ENCODE peak calls at places on chromosomes 5 and 9, in seven cellular contexts. V, G, W, B, N, Z and E are unnamed samples.

GRCh38 chr5:98096155-98096554 is 677.3 kb upstream of the RGMB start:
- DNase-seq in V (no peak), G (no peak), W (no peak), B (no peak), N (no peak), Z (no peak), E (no peak)

GRCh38 chr9:84705128-84705527 is 35.6 kb downstream of the NTRK2 start:
- DNase-seq in V (no peak), G (no peak), W (no peak), B (no peak), N (no peak), Z (no peak), E (no peak)

GRCh38 chr9:113596616-113597320 is 133.2 kb downstream of the RGS3 start:
- DNase-seq in V (no peak), G (no peak), W (no peak), B (no peak), N (no peak), Z (no peak), E (no peak)

GRCh38 chr9:126704157-126704941 is 90.6 kb downstream of the LMX1B start:
- DNase-seq in V (peak; percentile 52), G (peak; percentile 62), W (peak; percentile 29), B (no peak), N (no peak), Z (no peak), E (no peak)

GRCh38 chr5:56983593-56984361 is 31.9 kb upstream of the MIER3 start:
- DNase-seq in V (no peak), G (peak; percentile 52), W (no peak), B (no peak), N (peak; percentile 54), Z (no peak), E (no peak)

GRCh38 chr5:96432245-96433065 is 593 bp downstream of the PCSK1 start:
- DNase-seq in V (peak; percentile 39), G (no peak), W (no peak), B (no peak), N (no peak), Z (no peak), E (no peak)

GRCh38 chr5:180090098-180090768 is 18.7 kb upstream of the RNF130 start:
- DNase-seq in V (peak; percentile 92), G (peak; percentile 80), W (peak; percentile 56), B (peak; percentile 80), N (peak; percentile 36), Z (no peak), E (no peak)

GRCh38 chr9:127083133-127083532 is 39.3 kb downstream of the ANGPTL2 start:
- DNase-seq in V (no peak), G (no peak), W (no peak), B (no peak), N (no peak), Z (no peak), E (no peak)

GRCh38 chr5:125668904-125669303 is 754.3 kb upstream of the GRAMD2B start:
- DNase-seq in V (no peak), G (no peak), W (no peak), B (peak; percentile 31), N (no peak), Z (no peak), E (no peak)

GRCh38 chr5:6359941-6360683 is 18.2 kb downstream of the MED10 start:
- DNase-seq in V (peak; percentile 46), G (no peak), W (no peak), B (no peak), N (no peak), Z (no peak), E (no peak)

GRCh38 chr9:13095056-13095455 is 184.4 kb downstream of the MPDZ start:
- DNase-seq in V (no peak), G (no peak), W (no peak), B (no peak), N (no peak), Z (no peak), E (peak; percentile 81)

GRCh38 chr9:122398371-122398924 is 27.6 kb downstream of the PTGS1 start:
- DNase-seq in V (no peak), G (no peak), W (no peak), B (no peak), N (no peak), Z (no peak), E (no peak)

GRCh38 chr9:93676310-93677054 is 100.1 kb downstream of the PHF2 start:
- DNase-seq in V (peak; percentile 10), G (no peak), W (no peak), B (no peak), N (no peak), Z (no peak), E (no peak)

GRCh38 chr9:114733814-114734213 is 51.8 kb upstream of the TEX48 start:
- DNase-seq in V (no peak), G (no peak), W (no peak), B (no peak), N (no peak), Z (no peak), E (no peak)

GRCh38 chr9:38638881-38639576 is 18.6 kb upstream of the ANKRD18A start:
- DNase-seq in V (no peak), G (no peak), W (no peak), B (no peak), N (no peak), Z (no peak), E (peak; percentile 20)

GRCh38 chr9:133023117-133023890 is 7.5 kb upstream of the GTF3C5 start:
- DNase-seq in V (no peak), G (no peak), W (no peak), B (no peak), N (no peak), Z (peak; percentile 23), E (peak; percentile 16)

GRCh38 chr5:103849934-103850333 is 287.3 kb upstream of the NUDT12 start:
- DNase-seq in V (no peak), G (no peak), W (peak; percentile 73), B (no peak), N (no peak), Z (peak; percentile 7), E (no peak)

GRCh38 chr5:156762656-156763055 is 87.4 kb upstream of the PPP1R2B start:
- DNase-seq in V (no peak), G (no peak), W (no peak), B (no peak), N (no peak), Z (no peak), E (no peak)

GRCh38 chr5:359301-359897 is 37.9 kb downstream of the AHRR start:
- DNase-seq in V (peak; percentile 16), G (no peak), W (no peak), B (no peak), N (no peak), Z (no peak), E (no peak)

GRCh38 chr9:21251162-21251561 is 11.4 kb upstream of the IFNA14 start:
- DNase-seq in V (no peak), G (no peak), W (no peak), B (no peak), N (no peak), Z (no peak), E (no peak)

GRCh38 chr5:175712681-175713085 is 54.8 kb downstream of the HRH2 start:
- DNase-seq in V (peak; percentile 44), G (no peak), W (no peak), B (no peak), N (no peak), Z (no peak), E (no peak)

GRCh38 chr5:98492258-98492657 is 281.2 kb upstream of the RGMB start:
- DNase-seq in V (no peak), G (no peak), W (no peak), B (no peak), N (no peak), Z (no peak), E (no peak)

GRCh38 chr9:99345451-99345850 is 123.4 kb downstream of the SEC61B start:
- DNase-seq in V (no peak), G (no peak), W (no peak), B (no peak), N (no peak), Z (no peak), E (no peak)
- TF ChIP-seq JUND in V (no peak), G (no peak), W (no peak), B (no peak), N (no peak), Z (no peak), E (no peak)

GRCh38 chr9:37284631-37285030 is 137.9 kb upstream of the GRHPR start:
- DNase-seq in V (no peak), G (no peak), W (no peak), B (no peak), N (no peak), Z (no peak), E (no peak)

GRCh38 chr9:37287317-37287716 is 135.2 kb upstream of the GRHPR start:
- DNase-seq in V (no peak), G (no peak), W (no peak), B (no peak), N (no peak), Z (no peak), E (no peak)

GRCh38 chr9:37286530-37287175 is 135.8 kb upstream of the GRHPR start:
- DNase-seq in V (no peak), G (no peak), W (no peak), B (no peak), N (no peak), Z (no peak), E (no peak)

GRCh38 chr9:37281541-37281940 is 141.0 kb upstream of the GRHPR start:
- DNase-seq in V (no peak), G (no peak), W (no peak), B (no peak), N (no peak), Z (no peak), E (no peak)

GRCh38 chr9:37283730-37284235 is 138.7 kb upstream of the GRHPR start:
- DNase-seq in V (no peak), G (no peak), W (no peak), B (no peak), N (peak; percentile 4), Z (peak; percentile 72), E (no peak)
- TF ChIP-seq JUND in V (peak; percentile 30), G (no peak), W (no peak), B (no peak), N (no peak), Z (no peak), E (no peak)

GRCh38 chr5:138453630-138454029 is 11.6 kb upstream of the EGR1 start:
- DNase-seq in V (no peak), G (peak; percentile 21), W (no peak), B (no peak), N (no peak), Z (no peak), E (no peak)

GRCh38 chr5:138455191-138455930 is 9.9 kb upstream of the EGR1 start:
- DNase-seq in V (no peak), G (no peak), W (no peak), B (no peak), N (no peak), Z (no peak), E (no peak)

GRCh38 chr5:138452720-138453119 is 12.6 kb upstream of the EGR1 start:
- DNase-seq in V (no peak), G (no peak), W (no peak), B (no peak), N (no peak), Z (no peak), E (no peak)

GRCh38 chr5:138450971-138451370 is 12.1 kb downstream of the REEP2 start:
- DNase-seq in V (no peak), G (no peak), W (no peak), B (no peak), N (no peak), Z (no peak), E (no peak)

GRCh38 chr5:138454121-138454520 is 11.2 kb upstream of the EGR1 start:
- DNase-seq in V (no peak), G (no peak), W (no peak), B (no peak), N (no peak), Z (no peak), E (no peak)
- TF ChIP-seq JUND in V (no peak), G (no peak), W (no peak), B (no peak), N (no peak), Z (no peak), E (no peak)

GRCh38 chr5:53331463-53331862 is 149.0 kb upstream of the FST start:
- DNase-seq in V (no peak), G (no peak), W (no peak), B (no peak), N (no peak), Z (no peak), E (no peak)
- TF ChIP-seq JUND in V (peak; percentile 61), G (no peak), W (no peak), B (no peak), N (no peak), Z (no peak), E (no peak)